ENCODE peak calls at places on chromosome 1, in four cellular contexts. S, V, M and L are unnamed samples.

GRCh38 chr1:9629445-9630201 is 21.9 kb upstream of the PIK3CD start:
- DNase-seq in S (no peak), V (no peak), M (no peak), L (no peak)

GRCh38 chr1:67700692-67701410 is 15.8 kb downstream of the GADD45A start:
- DNase-seq in S (peak; percentile 8), V (no peak), M (no peak), L (peak; percentile 47)

GRCh38 chr1:21174638-21175323 is 1.9 kb downstream of the EIF4G3 start:
- DNase-seq in M (peak; percentile 70), V (no peak), S (no peak), L (no peak)

GRCh38 chr1:119611701-119612113 is 36.4 kb downstream of the ZNF697 start:
- DNase-seq in V (peak; percentile 87), S (peak; percentile 73), M (no peak), L (peak; percentile 87)

GRCh38 chr1:14507227-14507626 is 91.3 kb upstream of the KAZN start:
- DNase-seq in M (no peak), S (no peak), V (no peak), L (no peak)

GRCh38 chr1:162360874-162361260 is 15.8 kb downstream of the SPATA46 start:
- DNase-seq in V (no peak), M (no peak), S (no peak), L (no peak)

GRCh38 chr1:29531596-29531995 is 295.3 kb downstream of the PTPRU start:
- DNase-seq in M (no peak), S (no peak), V (no peak), L (no peak)

GRCh38 chr1:93661829-93662474 is 19.7 kb downstream of the BCAR3 start:
- DNase-seq in M (no peak), V (no peak), S (no peak), L (no peak)

GRCh38 chr1:115319706-115320105 is 18.3 kb downstream of the NGF start:
- DNase-seq in M (no peak), V (no peak), S (no peak), L (no peak)

GRCh38 chr1:58572691-58573090 is 4.4 kb downstream of the TACSTD2 start:
- DNase-seq in S (no peak), M (no peak), V (peak; percentile 78), L (no peak)

GRCh38 chr1:86758570-86758969 is 54.2 kb downstream of the SH3GLB1 start:
- DNase-seq in S (no peak), M (no peak), V (no peak), L (no peak)

GRCh38 chr1:212678456-212679410 is 20.9 kb downstream of the BATF3 start:
- DNase-seq in M (no peak), V (no peak), S (no peak), L (no peak)

GRCh38 chr1:8155528-8156186 is 129.5 kb upstream of the ERRFI1 start:
- DNase-seq in V (no peak), S (no peak), M (no peak), L (no peak)

GRCh38 chr1:20584890-20585289 is 4.0 kb upstream of the CDA start:
- DNase-seq in S (no peak), V (no peak), M (no peak), L (no peak)

GRCh38 chr1:19988269-19989006 is 9.0 kb upstream of the PLA2G2A start:
- DNase-seq in S (no peak), M (no peak), V (no peak), L (no peak)

GRCh38 chr1:165143437-165144065 is 213.0 kb downstream of the LMX1A start:
- DNase-seq in V (no peak), M (no peak), S (no peak), L (peak; percentile 31)

GRCh38 chr1:215728206-215728605 is 161.1 kb downstream of the KCTD3 start:
- DNase-seq in S (no peak), M (no peak), V (no peak), L (no peak)

GRCh38 chr1:10652626-10653025 is 143.8 kb downstream of the CASZ1 start:
- DNase-seq in V (no peak), S (no peak), M (no peak), L (no peak)

GRCh38 chr1:234270581-234271242 is 102.5 kb upstream of the COA6 start:
- DNase-seq in S (no peak), V (no peak), M (no peak), L (no peak)

GRCh38 chr1:10680487-10680886 is 116.0 kb downstream of the CASZ1 start:
- DNase-seq in V (peak; percentile 87), M (no peak), S (no peak), L (no peak)

GRCh38 chr1:114462963-114463362 is 48.0 kb downstream of the TRIM33 start:
- DNase-seq in V (no peak), M (no peak), S (no peak), L (no peak)

GRCh38 chr1:148383966-148384365 is 99.1 kb downstream of the PPIAL4G start:
- DNase-seq in S (no peak), M (no peak), V (no peak), L (no peak)

GRCh38 chr1:158506369-158506987 is 34.5 kb downstream of the OR10R2 start:
- DNase-seq in M (no peak), S (peak; percentile 33), V (no peak), L (peak; percentile 41)

GRCh38 chr1:200257235-200257634 is 152.6 kb downstream of the ZNF281 start:
- DNase-seq in M (no peak), S (no peak), V (no peak), L (no peak)

GRCh38 chr1:5718716-5719632 is 273.3 kb downstream of the NPHP4 start:
- DNase-seq in M (no peak), V (peak; percentile 62), S (peak; percentile 37), L (no peak)

GRCh38 chr1:235597867-235598553 is 51.6 kb downstream of the GNG4 start:
- DNase-seq in M (no peak), S (no peak), V (no peak), L (no peak)

GRCh38 chr1:51941528-51941927 is 49.0 kb downstream of the RAB3B start:
- DNase-seq in S (no peak), M (no peak), V (no peak), L (no peak)

GRCh38 chr1:184442260-184442659 is 55.4 kb downstream of the C1orf21 start:
- DNase-seq in V (no peak), S (no peak), M (no peak), L (no peak)

GRCh38 chr1:67708606-67709005 is 23.6 kb downstream of the GADD45A start:
- DNase-seq in M (no peak), V (no peak), S (no peak), L (no peak)

GRCh38 chr1:38476111-38476783 is 383.3 kb downstream of the RRAGC start:
- DNase-seq in S (no peak), M (no peak), V (no peak), L (peak; percentile 30)

GRCh38 chr1:246074421-246074820 is 432.7 kb downstream of the SMYD3 start:
- DNase-seq in M (no peak), S (no peak), V (no peak), L (no peak)

DNA sequence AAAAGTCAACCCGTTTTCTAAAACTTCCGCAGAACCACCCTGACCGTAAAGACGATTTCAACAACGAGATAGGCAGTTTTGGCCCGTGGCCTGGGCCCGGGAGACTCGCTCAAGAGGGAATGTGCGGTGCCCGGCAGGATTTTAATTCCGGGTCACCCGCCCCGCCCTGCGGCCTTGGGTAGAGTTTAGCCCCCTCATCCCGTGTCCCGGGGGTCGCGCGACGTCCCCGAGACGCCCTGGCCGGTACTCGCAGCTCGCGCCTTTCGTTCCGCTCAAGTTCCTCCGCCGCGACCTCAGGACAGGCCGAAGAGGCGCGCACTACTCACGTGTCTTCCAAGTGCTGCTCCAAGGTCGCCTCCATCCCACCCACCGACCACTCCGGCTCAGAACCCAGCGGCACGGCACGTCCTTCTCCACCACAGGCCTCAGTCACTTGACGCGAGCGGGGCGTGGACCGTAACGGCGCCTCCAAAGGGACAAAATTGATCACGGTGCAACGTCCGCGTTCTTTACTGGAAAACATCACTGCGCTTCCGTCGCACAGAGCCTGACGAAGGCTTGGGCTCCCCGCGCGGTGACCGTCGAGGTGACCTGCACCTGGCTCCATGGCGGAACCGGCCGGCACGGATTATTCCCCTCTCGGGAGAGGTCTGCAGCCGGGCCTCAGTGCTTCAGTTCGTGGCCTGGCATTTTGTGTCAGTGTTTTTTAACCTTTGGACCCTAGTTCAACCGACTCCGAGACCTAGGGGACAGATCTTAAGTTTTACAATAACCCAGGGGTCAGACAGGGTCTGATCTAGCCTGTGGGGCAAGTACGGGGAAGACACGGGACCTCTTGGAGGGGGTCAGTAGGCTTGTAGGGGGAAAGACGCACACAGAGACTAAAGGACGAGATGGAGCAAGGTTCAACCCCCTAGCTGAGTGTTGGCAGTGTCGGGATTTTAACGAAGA is at the start of gene LAMTOR5:
- DNase-seq in S (peak; percentile 91), M (peak; percentile 67), V (peak; percentile 97), L (peak; percentile 95)
- TF ChIP-seq CTCF in S (no peak), M (no peak), V (peak; percentile 16), L (no peak)

GRCh38 chr1:12078938-12079861 is 16.1 kb downstream of the TNFRSF8 start:
- DNase-seq in V (peak; percentile 53), S (peak; percentile 67), M (no peak), L (peak; percentile 77)
- TF ChIP-seq CTCF in V (peak; percentile 43), S (peak; percentile 75), M (peak; percentile 82), L (peak; percentile 73)

DNA sequence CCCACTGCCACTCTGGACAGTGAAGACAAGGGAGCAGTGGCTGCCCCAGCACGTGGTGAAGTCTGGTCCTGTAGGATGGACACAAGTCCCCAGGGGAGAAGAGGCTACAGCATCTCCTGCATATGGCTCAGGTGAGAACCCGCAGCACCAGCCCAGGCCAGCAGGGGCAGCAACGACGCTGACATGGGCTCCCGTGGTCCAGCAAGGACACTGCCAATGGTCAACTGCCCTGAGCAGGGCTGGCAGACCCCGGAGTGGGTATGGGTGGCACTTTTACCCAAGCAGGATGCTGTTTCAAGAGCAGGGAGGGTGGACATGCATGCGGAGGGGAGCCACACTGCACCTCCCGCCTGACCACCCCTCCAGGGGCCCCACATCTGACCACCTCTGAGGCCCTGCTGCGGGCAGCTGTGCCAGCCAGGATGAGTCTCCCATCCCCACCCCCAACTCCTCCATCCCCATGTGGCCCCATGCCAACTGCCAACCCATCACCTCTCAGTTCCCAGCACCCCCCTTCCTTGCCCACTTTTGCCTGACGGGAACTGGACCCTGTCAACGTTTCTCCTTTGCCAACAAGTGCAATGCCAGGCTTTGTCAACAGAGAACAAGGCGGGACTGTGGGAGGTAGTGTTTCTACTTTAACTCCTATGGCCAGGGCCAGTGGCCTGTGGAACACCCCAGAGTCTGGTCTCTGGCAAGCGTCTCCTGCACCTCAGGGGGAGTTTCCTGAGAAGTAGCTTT is 8.6 kb downstream of the MORN1 start:
- DNase-seq in V (peak; percentile 75), M (no peak), S (peak; percentile 56), L (peak; percentile 77)
- TF ChIP-seq CTCF in V (peak; percentile 36), M (peak; percentile 78), S (peak; percentile 64), L (peak; percentile 70)

GRCh38 chr1:204643503-204643902 is 42.0 kb downstream of the LRRN2 start:
- DNase-seq in M (no peak), S (no peak), V (no peak), L (no peak)

GRCh38 chr1:204645666-204646065 is 39.9 kb downstream of the LRRN2 start:
- DNase-seq in S (no peak), V (no peak), M (no peak), L (no peak)

GRCh38 chr1:204647805-204648153 is 37.8 kb downstream of the LRRN2 start:
- DNase-seq in V (no peak), M (no peak), S (no peak), L (no peak)

GRCh38 chr1:204647114-204647804 is 38.3 kb downstream of the LRRN2 start:
- DNase-seq in V (no peak), M (peak; percentile 46), S (peak; percentile 23), L (no peak)

DNA sequence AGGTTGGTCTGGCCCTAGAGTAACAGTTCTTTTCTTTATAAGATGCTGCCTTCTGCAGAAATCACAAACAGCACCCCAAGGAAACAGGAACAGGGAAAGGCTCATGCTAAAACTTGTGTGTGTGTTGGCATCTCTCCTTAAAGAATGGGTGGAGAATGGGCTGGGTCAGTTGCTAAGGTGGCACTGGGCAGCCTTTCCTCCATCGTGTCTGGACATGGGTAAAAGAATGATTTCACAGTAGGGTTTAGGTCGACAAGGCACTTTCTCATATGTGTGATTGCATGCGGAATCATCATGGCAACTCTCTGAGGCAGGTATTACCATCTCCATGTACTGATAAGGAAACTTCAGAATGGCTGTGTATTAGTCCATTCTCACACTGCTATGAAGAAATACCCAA is 40.3 kb downstream of the LRRN2 start:
- DNase-seq in M (no peak), V (no peak), S (no peak), L (no peak)
- TF ChIP-seq CTCF in M (no peak), V (no peak), S (no peak), L (no peak)